ENCODE peak calls at places on chromosomes 7 and 10, in seven cellular contexts. One of them, this sample, is unnamed.

GRCh38 chr7:139722604-139723003 is 55.2 kb downstream of the HIPK2 start:
- DNase-seq in cardiac fibroblast: no peak
- DNase-seq in fibroblast of pulmonary artery: no peak
- DNase-seq in iris pigment epithelial cell: no peak
- DNase-seq in H9: no peak
- DNase-seq in hippocampal formation: no peak
- DNase-seq in NCI-H1436: no peak
- DNase-seq in this sample: no peak

GRCh38 chr10:24727811-24728210 is 4.1 kb upstream of the ARHGAP21 start:
- DNase-seq in iris pigment epithelial cell: no peak
- DNase-seq in cardiac fibroblast: no peak
- DNase-seq in hippocampal formation: no peak
- DNase-seq in NCI-H1436: no peak
- DNase-seq in fibroblast of pulmonary artery: peak
- DNase-seq in H9: peak
- DNase-seq in this sample: no peak

GRCh38 chr10:71272122-71272771 is 46.8 kb upstream of the SLC29A3 start:
- DNase-seq in hippocampal formation: no peak
- DNase-seq in iris pigment epithelial cell: peak
- DNase-seq in NCI-H1436: no peak
- DNase-seq in cardiac fibroblast: peak
- DNase-seq in fibroblast of pulmonary artery: peak
- DNase-seq in H9: no peak
- DNase-seq in this sample: peak

GRCh38 chr7:82419200-82419599 is 24.4 kb downstream of the CACNA2D1 start:
- DNase-seq in hippocampal formation: no peak
- DNase-seq in cardiac fibroblast: no peak
- DNase-seq in NCI-H1436: no peak
- DNase-seq in iris pigment epithelial cell: no peak
- DNase-seq in H9: no peak
- DNase-seq in fibroblast of pulmonary artery: no peak
- DNase-seq in this sample: no peak

GRCh38 chr10:103724074-103724473 is 131.3 kb downstream of the SH3PXD2A start:
- DNase-seq in hippocampal formation: no peak
- DNase-seq in iris pigment epithelial cell: no peak
- DNase-seq in NCI-H1436: no peak
- DNase-seq in fibroblast of pulmonary artery: no peak
- DNase-seq in cardiac fibroblast: no peak
- DNase-seq in H9: no peak
- DNase-seq in this sample: no peak

GRCh38 chr7:69962077-69962855 is 364.0 kb downstream of the AUTS2 start:
- DNase-seq in NCI-H1436: peak
- DNase-seq in hippocampal formation: no peak
- DNase-seq in fibroblast of pulmonary artery: peak
- DNase-seq in iris pigment epithelial cell: no peak
- DNase-seq in H9: no peak
- DNase-seq in cardiac fibroblast: no peak
- DNase-seq in this sample: peak

GRCh38 chr10:106506509-106507265 is 657.8 kb downstream of the SORCS1 start:
- DNase-seq in NCI-H1436: no peak
- DNase-seq in H9: no peak
- DNase-seq in fibroblast of pulmonary artery: peak
- DNase-seq in iris pigment epithelial cell: peak
- DNase-seq in hippocampal formation: no peak
- DNase-seq in cardiac fibroblast: peak
- DNase-seq in this sample: peak

GRCh38 chr10:47062801-47063200 is 151.6 kb downstream of the PTPN20 start:
- DNase-seq in hippocampal formation: no peak
- DNase-seq in NCI-H1436: no peak
- DNase-seq in iris pigment epithelial cell: peak
- DNase-seq in fibroblast of pulmonary artery: peak
- DNase-seq in H9: peak
- DNase-seq in cardiac fibroblast: peak
- DNase-seq in this sample: peak

GRCh38 chr10:71525721-71526120 is 129.0 kb downstream of the CDH23 start:
- DNase-seq in iris pigment epithelial cell: no peak
- DNase-seq in H9: no peak
- DNase-seq in hippocampal formation: no peak
- DNase-seq in fibroblast of pulmonary artery: no peak
- DNase-seq in NCI-H1436: no peak
- DNase-seq in cardiac fibroblast: no peak
- DNase-seq in this sample: no peak

GRCh38 chr7:86158111-86158510 is 485.6 kb upstream of the GRM3 start:
- DNase-seq in hippocampal formation: no peak
- DNase-seq in cardiac fibroblast: no peak
- DNase-seq in iris pigment epithelial cell: no peak
- DNase-seq in H9: no peak
- DNase-seq in NCI-H1436: no peak
- DNase-seq in fibroblast of pulmonary artery: no peak
- DNase-seq in this sample: no peak

GRCh38 chr7:96823274-96823673 is 113.6 kb upstream of the SEM1 start:
- DNase-seq in fibroblast of pulmonary artery: peak
- DNase-seq in hippocampal formation: peak
- DNase-seq in H9: no peak
- DNase-seq in NCI-H1436: no peak
- DNase-seq in iris pigment epithelial cell: peak
- DNase-seq in cardiac fibroblast: peak
- DNase-seq in this sample: peak

GRCh38 chr7:56092789-56093531 is at the start of gene PHKG1:
- DNase-seq in H9: peak
- DNase-seq in fibroblast of pulmonary artery: peak
- DNase-seq in hippocampal formation: peak
- DNase-seq in NCI-H1436: no peak
- DNase-seq in cardiac fibroblast: peak
- DNase-seq in iris pigment epithelial cell: peak
- DNase-seq in this sample: peak

GRCh38 chr7:157676001-157676400 is 339.2 kb downstream of the DNAJB6 start:
- DNase-seq in NCI-H1436: no peak
- DNase-seq in cardiac fibroblast: no peak
- DNase-seq in H9: peak
- DNase-seq in iris pigment epithelial cell: no peak
- DNase-seq in fibroblast of pulmonary artery: no peak
- DNase-seq in hippocampal formation: no peak
- DNase-seq in this sample: no peak

GRCh38 chr10:44340557-44340956 is 44.3 kb downstream of the CXCL12 start:
- DNase-seq in cardiac fibroblast: no peak
- DNase-seq in iris pigment epithelial cell: no peak
- DNase-seq in fibroblast of pulmonary artery: no peak
- DNase-seq in H9: no peak
- DNase-seq in NCI-H1436: no peak
- DNase-seq in hippocampal formation: no peak
- DNase-seq in this sample: no peak

GRCh38 chr10:51090190-51090589 is 15.9 kb downstream of the PRKG1 start:
- DNase-seq in hippocampal formation: no peak
- DNase-seq in H9: no peak
- DNase-seq in fibroblast of pulmonary artery: peak
- DNase-seq in cardiac fibroblast: no peak
- DNase-seq in NCI-H1436: no peak
- DNase-seq in iris pigment epithelial cell: peak
- DNase-seq in this sample: peak

GRCh38 chr10:89207801-89208551 is 859 bp upstream of the CH25H start:
- DNase-seq in fibroblast of pulmonary artery: no peak
- DNase-seq in cardiac fibroblast: peak
- DNase-seq in iris pigment epithelial cell: peak
- DNase-seq in hippocampal formation: no peak
- DNase-seq in H9: peak
- DNase-seq in NCI-H1436: no peak
- DNase-seq in this sample: peak

GRCh38 chr10:90138844-90139243 is 437.5 kb downstream of the KIF20B start:
- DNase-seq in iris pigment epithelial cell: peak
- DNase-seq in hippocampal formation: no peak
- DNase-seq in NCI-H1436: no peak
- DNase-seq in H9: no peak
- DNase-seq in cardiac fibroblast: peak
- DNase-seq in fibroblast of pulmonary artery: peak
- DNase-seq in this sample: peak

GRCh38 chr10:70381491-70382421 is 669 bp downstream of the LRRC20 start:
- DNase-seq in cardiac fibroblast: peak
- DNase-seq in hippocampal formation: no peak
- DNase-seq in NCI-H1436: peak
- DNase-seq in H9: peak
- DNase-seq in fibroblast of pulmonary artery: peak
- DNase-seq in iris pigment epithelial cell: no peak
- DNase-seq in this sample: peak

GRCh38 chr7:521221-522070 is 1.8 kb upstream of the PDGFA start:
- DNase-seq in hippocampal formation: no peak
- DNase-seq in fibroblast of pulmonary artery: peak
- DNase-seq in iris pigment epithelial cell: no peak
- DNase-seq in cardiac fibroblast: peak
- DNase-seq in H9: no peak
- DNase-seq in NCI-H1436: no peak
- DNase-seq in this sample: peak

This sample was measured in adipocyte.